ENCODE peak calls at places on chromosomes 5 and 9, in six cellular contexts. One of them, this sample, is unnamed.

GRCh38 chr5:138662599-138662998 is 87.4 kb upstream of the HSPA9 start:
- DNase-seq in cardiac muscle cell: no peak
- DNase-seq in osteoblast: no peak
- DNase-seq in breast epithelium: no peak
- DNase-seq in PC-9: no peak
- DNase-seq in Peyer's patch: no peak
- DNase-seq in this sample: no peak

GRCh38 chr5:1033178-1033577 is 24.6 kb downstream of the NKD2 start:
- DNase-seq in cardiac muscle cell: no peak
- DNase-seq in osteoblast: peak
- DNase-seq in breast epithelium: no peak
- DNase-seq in PC-9: no peak
- DNase-seq in Peyer's patch: no peak
- DNase-seq in this sample: no peak

GRCh38 chr9:37903581-37903830 is 421 bp downstream of the SLC25A51 start:
- DNase-seq in cardiac muscle cell: no peak
- DNase-seq in osteoblast: peak
- DNase-seq in breast epithelium: no peak
- DNase-seq in PC-9: peak
- DNase-seq in Peyer's patch: peak
- DNase-seq in this sample: peak

GRCh38 chr5:174735498-174736350 is 11.3 kb downstream of the MSX2 start:
- DNase-seq in cardiac muscle cell: peak
- DNase-seq in osteoblast: no peak
- DNase-seq in breast epithelium: no peak
- DNase-seq in PC-9: no peak
- DNase-seq in Peyer's patch: no peak
- DNase-seq in this sample: no peak

GRCh38 chr5:6525422-6525821 is 76.8 kb downstream of the UBE2QL1 start:
- DNase-seq in cardiac muscle cell: no peak
- DNase-seq in osteoblast: no peak
- DNase-seq in breast epithelium: no peak
- DNase-seq in PC-9: no peak
- DNase-seq in Peyer's patch: no peak
- DNase-seq in this sample: no peak

GRCh38 chr5:91139572-91140200 is 243.4 kb downstream of the ARRDC3 start:
- DNase-seq in cardiac muscle cell: no peak
- DNase-seq in osteoblast: no peak
- DNase-seq in breast epithelium: no peak
- DNase-seq in PC-9: no peak
- DNase-seq in Peyer's patch: no peak
- DNase-seq in this sample: no peak

GRCh38 chr9:4035809-4036208 is 264.1 kb downstream of the GLIS3 start:
- DNase-seq in cardiac muscle cell: no peak
- DNase-seq in osteoblast: no peak
- DNase-seq in breast epithelium: no peak
- DNase-seq in PC-9: no peak
- DNase-seq in Peyer's patch: no peak
- DNase-seq in this sample: no peak

GRCh38 chr9:4506490-4506889 is 16.2 kb downstream of the SLC1A1 start:
- DNase-seq in cardiac muscle cell: no peak
- DNase-seq in osteoblast: no peak
- DNase-seq in breast epithelium: no peak
- DNase-seq in PC-9: no peak
- DNase-seq in Peyer's patch: no peak
- DNase-seq in this sample: no peak

GRCh38 chr5:150503977-150504620 is 3.8 kb upstream of the NDST1 start:
- DNase-seq in cardiac muscle cell: peak
- DNase-seq in osteoblast: peak
- DNase-seq in breast epithelium: no peak
- DNase-seq in PC-9: no peak
- DNase-seq in Peyer's patch: no peak
- DNase-seq in this sample: peak

GRCh38 chr9:37034320-37034937 is 361 bp upstream of the PAX5 start:
- DNase-seq in cardiac muscle cell: no peak
- DNase-seq in osteoblast: peak
- DNase-seq in breast epithelium: no peak
- DNase-seq in PC-9: no peak
- DNase-seq in Peyer's patch: peak
- DNase-seq in this sample: peak

GRCh38 chr5:132233811-132234683 is 6.4 kb upstream of the P4HA2 start:
- DNase-seq in cardiac muscle cell: no peak
- DNase-seq in osteoblast: no peak
- DNase-seq in breast epithelium: no peak
- DNase-seq in PC-9: no peak
- DNase-seq in Peyer's patch: no peak
- DNase-seq in this sample: peak

GRCh38 chr9:105103776-105104175 is 140.7 kb upstream of the SLC44A1 start:
- DNase-seq in cardiac muscle cell: no peak
- DNase-seq in osteoblast: no peak
- DNase-seq in breast epithelium: no peak
- DNase-seq in PC-9: peak
- DNase-seq in Peyer's patch: no peak
- DNase-seq in this sample: no peak

GRCh38 chr5:16178745-16179372 is 732 bp downstream of the MARCHF11 start:
- DNase-seq in cardiac muscle cell: peak
- DNase-seq in osteoblast: peak
- DNase-seq in breast epithelium: peak
- DNase-seq in PC-9: no peak
- DNase-seq in Peyer's patch: no peak
- DNase-seq in this sample: peak

GRCh38 chr5:91556-92263 is at the start of gene PLEKHG4B:
- DNase-seq in cardiac muscle cell: no peak
- DNase-seq in osteoblast: peak
- DNase-seq in breast epithelium: no peak
- DNase-seq in PC-9: no peak
- DNase-seq in Peyer's patch: no peak
- DNase-seq in this sample: peak

GRCh38 chr5:168843277-168843997 is 264.3 kb upstream of the PANK3 start:
- DNase-seq in cardiac muscle cell: peak
- DNase-seq in osteoblast: peak
- DNase-seq in breast epithelium: no peak
- DNase-seq in PC-9: no peak
- DNase-seq in Peyer's patch: no peak
- DNase-seq in this sample: no peak

GRCh38 chr5:168842571-168843205 is 263.5 kb upstream of the PANK3 start:
- DNase-seq in cardiac muscle cell: no peak
- DNase-seq in osteoblast: no peak
- DNase-seq in breast epithelium: no peak
- DNase-seq in PC-9: no peak
- DNase-seq in Peyer's patch: no peak
- DNase-seq in this sample: no peak

GRCh38 chr5:168850683-168851082 is 271.5 kb upstream of the PANK3 start:
- DNase-seq in cardiac muscle cell: no peak
- DNase-seq in osteoblast: no peak
- DNase-seq in breast epithelium: no peak
- DNase-seq in PC-9: no peak
- DNase-seq in Peyer's patch: no peak
- DNase-seq in this sample: no peak

GRCh38 chr5:168843998-168844374 is 264.8 kb upstream of the PANK3 start:
- DNase-seq in cardiac muscle cell: no peak
- DNase-seq in osteoblast: no peak
- DNase-seq in breast epithelium: no peak
- DNase-seq in PC-9: no peak
- DNase-seq in Peyer's patch: no peak
- DNase-seq in this sample: no peak

DNA sequence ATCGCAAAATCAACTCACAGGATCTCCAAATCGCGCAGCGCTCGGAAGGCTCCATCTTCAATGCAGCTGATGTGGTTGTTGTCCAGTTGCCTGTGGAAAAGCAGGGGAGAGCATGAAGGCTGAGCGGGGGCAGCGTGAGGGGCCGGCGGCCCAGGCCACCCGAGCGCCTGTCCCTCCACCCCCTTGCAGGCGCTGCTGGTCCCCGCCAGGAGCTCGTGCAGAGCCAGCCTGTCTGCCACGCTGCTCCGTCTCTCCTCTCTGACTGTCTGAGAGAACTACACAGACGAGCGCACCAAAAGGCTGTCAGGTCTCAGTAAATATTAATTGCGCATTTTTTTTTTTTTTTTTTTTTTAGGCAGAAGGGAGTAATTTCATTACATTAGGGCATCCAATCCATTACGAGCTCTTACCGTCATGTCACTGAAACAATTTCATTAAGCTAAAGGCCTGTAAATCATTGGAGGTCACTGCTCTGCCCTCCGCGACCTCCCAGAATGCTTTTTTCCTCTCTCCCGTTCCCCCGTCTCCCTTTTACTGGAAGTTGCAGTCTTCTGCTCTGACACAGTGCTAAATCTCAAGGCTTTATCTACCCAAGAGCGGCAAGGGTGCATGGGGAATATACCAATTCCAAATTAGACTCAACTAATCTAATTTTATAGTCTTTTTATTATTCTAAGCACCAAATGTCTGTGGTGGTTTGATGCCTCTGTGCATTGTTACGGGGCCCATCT is 265.6 kb upstream of the PANK3 start:
- DNase-seq in cardiac muscle cell: no peak
- DNase-seq in osteoblast: no peak
- DNase-seq in breast epithelium: no peak
- DNase-seq in PC-9: no peak
- DNase-seq in Peyer's patch: no peak
- DNase-seq in this sample: no peak
- H3K4me3 ChIP-seq in cardiac muscle cell: no peak
- H3K4me3 ChIP-seq in osteoblast: no peak
- H3K4me3 ChIP-seq in breast epithelium: no peak
- H3K4me3 ChIP-seq in PC-9: no peak
- H3K4me3 ChIP-seq in Peyer's patch: no peak
- H3K4me3 ChIP-seq in this sample: no peak

GRCh38 chr9:27569406-27569805 is 3.9 kb downstream of the C9orf72 start:
- DNase-seq in cardiac muscle cell: no peak
- DNase-seq in osteoblast: no peak
- DNase-seq in breast epithelium: no peak
- DNase-seq in PC-9: peak
- DNase-seq in Peyer's patch: no peak
- DNase-seq in this sample: no peak

GRCh38 chr9:27572036-27572435 is 1.2 kb downstream of the C9orf72 start:
- DNase-seq in cardiac muscle cell: no peak
- DNase-seq in osteoblast: no peak
- DNase-seq in breast epithelium: no peak
- DNase-seq in PC-9: no peak
- DNase-seq in Peyer's patch: no peak
- DNase-seq in this sample: no peak

GRCh38 chr9:27572918-27573698 is at the start of gene C9orf72:
- DNase-seq in cardiac muscle cell: no peak
- DNase-seq in osteoblast: peak
- DNase-seq in breast epithelium: peak
- DNase-seq in PC-9: no peak
- DNase-seq in Peyer's patch: peak
- DNase-seq in this sample: peak

GRCh38 chr9:27572566-27572917 is 739 bp downstream of the C9orf72 start:
- DNase-seq in cardiac muscle cell: peak
- DNase-seq in osteoblast: no peak
- DNase-seq in breast epithelium: no peak
- DNase-seq in PC-9: peak
- DNase-seq in Peyer's patch: peak
- DNase-seq in this sample: no peak

GRCh38 chr9:27573699-27574265 is 501 bp upstream of the C9orf72 start:
- DNase-seq in cardiac muscle cell: peak
- DNase-seq in osteoblast: peak
- DNase-seq in breast epithelium: peak
- DNase-seq in PC-9: peak
- DNase-seq in Peyer's patch: peak
- DNase-seq in this sample: peak
- TF ChIP-seq CTCF in cardiac muscle cell: no peak
- TF ChIP-seq CTCF in osteoblast: no peak
- TF ChIP-seq CTCF in breast epithelium: peak
- TF ChIP-seq CTCF in PC-9: no peak
- TF ChIP-seq CTCF in Peyer's patch: no peak
- TF ChIP-seq CTCF in this sample: peak

GRCh38 chr9:133144887-133145466 is 18.7 kb downstream of the GBGT1 start:
- DNase-seq in cardiac muscle cell: no peak
- DNase-seq in osteoblast: peak
- DNase-seq in breast epithelium: no peak
- DNase-seq in PC-9: no peak
- DNase-seq in Peyer's patch: no peak
- DNase-seq in this sample: no peak
- H3K4me3 ChIP-seq in cardiac muscle cell: no peak
- H3K4me3 ChIP-seq in osteoblast: peak
- H3K4me3 ChIP-seq in breast epithelium: peak
- H3K4me3 ChIP-seq in PC-9: peak
- H3K4me3 ChIP-seq in Peyer's patch: peak
- H3K4me3 ChIP-seq in this sample: no peak

GRCh38 chr5:42908509-42909488 is 97.1 kb upstream of the SELENOP start:
- DNase-seq in cardiac muscle cell: peak
- DNase-seq in osteoblast: peak
- DNase-seq in breast epithelium: peak
- DNase-seq in PC-9: peak
- DNase-seq in Peyer's patch: peak
- DNase-seq in this sample: peak

GRCh38 chr5:42915306-42915866 is 103.7 kb upstream of the SELENOP start:
- DNase-seq in cardiac muscle cell: no peak
- DNase-seq in osteoblast: no peak
- DNase-seq in breast epithelium: no peak
- DNase-seq in PC-9: no peak
- DNase-seq in Peyer's patch: no peak
- DNase-seq in this sample: no peak

GRCh38 chr5:42908086-42908485 is 96.4 kb upstream of the SELENOP start:
- DNase-seq in cardiac muscle cell: no peak
- DNase-seq in osteoblast: no peak
- DNase-seq in breast epithelium: no peak
- DNase-seq in PC-9: no peak
- DNase-seq in Peyer's patch: no peak
- DNase-seq in this sample: no peak

DNA sequence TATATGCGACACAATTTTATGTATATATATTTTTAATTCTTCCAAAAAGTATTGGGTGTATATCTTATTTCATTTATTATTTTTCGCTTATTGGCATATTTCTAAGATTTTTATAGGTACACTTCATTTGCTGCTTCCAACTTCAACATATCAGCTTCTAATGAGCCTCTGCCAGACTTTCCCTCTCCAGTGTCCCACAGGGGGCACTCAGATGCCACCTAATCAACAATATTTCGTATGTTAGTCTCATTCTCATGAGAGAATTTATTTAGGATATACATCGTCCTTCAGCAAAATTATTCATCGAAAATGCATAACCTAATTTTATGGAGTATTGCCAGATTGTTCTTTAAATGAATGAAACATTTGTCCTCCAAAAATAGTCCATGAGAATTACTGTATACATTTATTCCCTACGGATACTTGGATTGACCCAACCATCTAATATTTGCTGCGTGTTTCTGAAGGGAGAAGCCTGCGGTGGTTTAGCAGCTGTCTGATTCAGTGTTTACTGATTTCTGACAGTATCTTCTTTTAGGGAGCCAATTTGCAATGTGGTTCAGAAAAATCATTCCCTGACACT is 100.6 kb upstream of the SELENOP start:
- DNase-seq in cardiac muscle cell: peak
- DNase-seq in osteoblast: peak
- DNase-seq in breast epithelium: no peak
- DNase-seq in PC-9: peak
- DNase-seq in Peyer's patch: peak
- DNase-seq in this sample: no peak
- TF ChIP-seq CTCF in cardiac muscle cell: peak
- TF ChIP-seq CTCF in osteoblast: peak
- TF ChIP-seq CTCF in breast epithelium: no peak
- TF ChIP-seq CTCF in PC-9: peak
- TF ChIP-seq CTCF in Peyer's patch: peak
- TF ChIP-seq CTCF in this sample: peak